ENCODE peak calls at places on chromosomes 12 and 14, in ten cellular contexts. One of them, this sample, is unnamed.

GRCh38 chr12:47377414-47378221 is 297.9 kb upstream of the AMIGO2 start:
- DNase-seq in pancreas: peak; percentile 83
- DNase-seq in substantia nigra: no peak
- DNase-seq in CD4-positive, CD25-positive, alpha-beta regulatory T cell: no peak
- DNase-seq in esophagus muscularis mucosa: no peak
- DNase-seq in heart left ventricle: peak; percentile 87
- DNase-seq in suprapubic skin: peak; percentile 94
- DNase-seq in ovary: peak; percentile 99
- DNase-seq in CD8-positive, alpha-beta memory T cell: no peak
- DNase-seq in neuronal stem cell: no peak
- DNase-seq in this sample: no peak

GRCh38 chr14:88599761-88600439 is 37.1 kb downstream of the ZC3H14 start:
- DNase-seq in ovary: no peak
- DNase-seq in CD8-positive, alpha-beta memory T cell: no peak
- DNase-seq in suprapubic skin: no peak
- DNase-seq in substantia nigra: no peak
- DNase-seq in neuronal stem cell: no peak
- DNase-seq in pancreas: no peak
- DNase-seq in heart left ventricle: no peak
- DNase-seq in CD4-positive, CD25-positive, alpha-beta regulatory T cell: no peak
- DNase-seq in esophagus muscularis mucosa: no peak
- DNase-seq in this sample: no peak

GRCh38 chr12:93183940-93184663 is 193.6 kb upstream of the NUDT4 start:
- DNase-seq in pancreas: no peak
- DNase-seq in CD8-positive, alpha-beta memory T cell: no peak
- DNase-seq in substantia nigra: no peak
- DNase-seq in heart left ventricle: peak; percentile 50
- DNase-seq in CD4-positive, CD25-positive, alpha-beta regulatory T cell: no peak
- DNase-seq in esophagus muscularis mucosa: peak; percentile 93
- DNase-seq in ovary: peak; percentile 69
- DNase-seq in suprapubic skin: no peak
- DNase-seq in neuronal stem cell: no peak
- DNase-seq in this sample: no peak

GRCh38 chr12:1917172-1918070 is 1.0 kb downstream of the CACNA2D4 start:
- DNase-seq in suprapubic skin: peak; percentile 57
- DNase-seq in heart left ventricle: no peak
- DNase-seq in CD8-positive, alpha-beta memory T cell: no peak
- DNase-seq in ovary: no peak
- DNase-seq in pancreas: no peak
- DNase-seq in neuronal stem cell: no peak
- DNase-seq in esophagus muscularis mucosa: peak; percentile 91
- DNase-seq in CD4-positive, CD25-positive, alpha-beta regulatory T cell: no peak
- DNase-seq in substantia nigra: no peak
- DNase-seq in this sample: no peak

GRCh38 chr12:22467190-22467589 is 77.2 kb downstream of the C2CD5 start:
- DNase-seq in CD4-positive, CD25-positive, alpha-beta regulatory T cell: no peak
- DNase-seq in pancreas: no peak
- DNase-seq in heart left ventricle: no peak
- DNase-seq in esophagus muscularis mucosa: no peak
- DNase-seq in substantia nigra: no peak
- DNase-seq in ovary: no peak
- DNase-seq in neuronal stem cell: no peak
- DNase-seq in suprapubic skin: no peak
- DNase-seq in CD8-positive, alpha-beta memory T cell: no peak
- DNase-seq in this sample: no peak

GRCh38 chr12:14403711-14404164 is 38.3 kb downstream of the ATF7IP start:
- DNase-seq in heart left ventricle: peak; percentile 53
- DNase-seq in ovary: no peak
- DNase-seq in neuronal stem cell: no peak
- DNase-seq in CD4-positive, CD25-positive, alpha-beta regulatory T cell: peak; percentile 20
- DNase-seq in CD8-positive, alpha-beta memory T cell: no peak
- DNase-seq in substantia nigra: no peak
- DNase-seq in pancreas: peak; percentile 42
- DNase-seq in esophagus muscularis mucosa: no peak
- DNase-seq in suprapubic skin: no peak
- DNase-seq in this sample: no peak

GRCh38 chr12:26787125-26787495 is 45.9 kb downstream of the ITPR2 start:
- DNase-seq in ovary: peak; percentile 18
- DNase-seq in suprapubic skin: no peak
- DNase-seq in substantia nigra: no peak
- DNase-seq in heart left ventricle: no peak
- DNase-seq in CD8-positive, alpha-beta memory T cell: no peak
- DNase-seq in esophagus muscularis mucosa: no peak
- DNase-seq in pancreas: no peak
- DNase-seq in neuronal stem cell: no peak
- DNase-seq in CD4-positive, CD25-positive, alpha-beta regulatory T cell: no peak
- DNase-seq in this sample: peak; percentile 9

GRCh38 chr14:64705406-64706118 is 1.3 kb downstream of the PLEKHG3 start:
- DNase-seq in pancreas: no peak
- DNase-seq in CD4-positive, CD25-positive, alpha-beta regulatory T cell: no peak
- DNase-seq in heart left ventricle: no peak
- DNase-seq in CD8-positive, alpha-beta memory T cell: peak; percentile 22
- DNase-seq in suprapubic skin: peak; percentile 77
- DNase-seq in ovary: no peak
- DNase-seq in neuronal stem cell: no peak
- DNase-seq in substantia nigra: no peak
- DNase-seq in esophagus muscularis mucosa: no peak
- DNase-seq in this sample: peak; percentile 49

GRCh38 chr12:121626853-121627623 is 708 bp downstream of the ORAI1 start:
- DNase-seq in CD8-positive, alpha-beta memory T cell: peak; percentile 82
- DNase-seq in pancreas: peak; percentile 54
- DNase-seq in substantia nigra: peak; percentile 50
- DNase-seq in heart left ventricle: peak; percentile 49
- DNase-seq in suprapubic skin: peak; percentile 88
- DNase-seq in neuronal stem cell: peak; percentile 48
- DNase-seq in CD4-positive, CD25-positive, alpha-beta regulatory T cell: peak; percentile 82
- DNase-seq in ovary: peak; percentile 67
- DNase-seq in esophagus muscularis mucosa: peak; percentile 93
- DNase-seq in this sample: peak; percentile 84

DNA sequence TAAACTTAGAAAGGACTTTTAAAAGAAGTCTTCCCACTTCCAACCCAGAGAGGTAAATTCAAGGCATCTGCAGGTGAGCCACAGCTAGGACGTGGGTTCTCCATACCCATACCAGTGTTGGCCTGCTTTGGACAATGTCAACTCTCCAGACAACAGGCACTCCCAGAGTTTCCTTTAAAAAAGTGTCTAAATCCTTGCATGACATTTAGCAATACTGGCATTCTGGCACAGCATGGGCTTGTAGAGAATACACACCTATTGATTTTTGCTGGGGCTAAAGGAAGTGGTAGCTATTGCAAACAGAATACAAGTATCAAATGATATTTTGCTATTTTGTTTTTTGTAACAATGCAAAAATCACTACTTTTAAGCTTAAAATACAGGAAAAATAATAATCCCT is 25.8 kb upstream of the DICER1 start:
- DNase-seq in CD4-positive, CD25-positive, alpha-beta regulatory T cell: no peak
- DNase-seq in esophagus muscularis mucosa: no peak
- DNase-seq in ovary: no peak
- DNase-seq in CD8-positive, alpha-beta memory T cell: no peak
- DNase-seq in substantia nigra: no peak
- DNase-seq in suprapubic skin: no peak
- DNase-seq in pancreas: no peak
- DNase-seq in heart left ventricle: no peak
- DNase-seq in neuronal stem cell: no peak
- DNase-seq in this sample: no peak
- H3K27ac ChIP-seq in CD4-positive, CD25-positive, alpha-beta regulatory T cell: no peak overlapping the region
- H3K27ac ChIP-seq in esophagus muscularis mucosa: peak overlapping the region; percentile 36
- H3K27ac ChIP-seq in ovary: no peak overlapping the region
- H3K27ac ChIP-seq in CD8-positive, alpha-beta memory T cell: no peak overlapping the region
- H3K27ac ChIP-seq in substantia nigra: no peak overlapping the region
- H3K27ac ChIP-seq in suprapubic skin: no peak overlapping the region
- H3K27ac ChIP-seq in pancreas: peak overlapping the region; percentile 72
- H3K27ac ChIP-seq in heart left ventricle: peak overlapping the region; percentile 85
- H3K27ac ChIP-seq in neuronal stem cell: no peak overlapping the region
- H3K27ac ChIP-seq in this sample: no peak overlapping the region

GRCh38 chr14:80956105-80956504 is 684 bp downstream of the TSHR start:
- DNase-seq in esophagus muscularis mucosa: no peak
- DNase-seq in ovary: no peak
- DNase-seq in heart left ventricle: no peak
- DNase-seq in CD8-positive, alpha-beta memory T cell: no peak
- DNase-seq in neuronal stem cell: no peak
- DNase-seq in suprapubic skin: no peak
- DNase-seq in pancreas: no peak
- DNase-seq in substantia nigra: no peak
- DNase-seq in CD4-positive, CD25-positive, alpha-beta regulatory T cell: no peak
- DNase-seq in this sample: no peak

GRCh38 chr14:80951491-80951890 is 3.9 kb upstream of the TSHR start:
- DNase-seq in esophagus muscularis mucosa: no peak
- DNase-seq in neuronal stem cell: no peak
- DNase-seq in substantia nigra: no peak
- DNase-seq in CD8-positive, alpha-beta memory T cell: no peak
- DNase-seq in heart left ventricle: no peak
- DNase-seq in CD4-positive, CD25-positive, alpha-beta regulatory T cell: no peak
- DNase-seq in pancreas: no peak
- DNase-seq in ovary: no peak
- DNase-seq in suprapubic skin: no peak
- DNase-seq in this sample: no peak

GRCh38 chr14:80955434-80955939 is at the start of gene TSHR:
- DNase-seq in ovary: peak; percentile 12
- DNase-seq in esophagus muscularis mucosa: no peak
- DNase-seq in substantia nigra: peak; percentile 8
- DNase-seq in heart left ventricle: no peak
- DNase-seq in CD4-positive, CD25-positive, alpha-beta regulatory T cell: no peak
- DNase-seq in neuronal stem cell: peak; percentile 5
- DNase-seq in suprapubic skin: peak; percentile 78
- DNase-seq in pancreas: no peak
- DNase-seq in CD8-positive, alpha-beta memory T cell: no peak
- DNase-seq in this sample: peak; percentile 23

GRCh38 chr14:80956922-80957321 is 1.5 kb downstream of the TSHR start:
- DNase-seq in pancreas: no peak
- DNase-seq in esophagus muscularis mucosa: no peak
- DNase-seq in heart left ventricle: no peak
- DNase-seq in suprapubic skin: no peak
- DNase-seq in CD4-positive, CD25-positive, alpha-beta regulatory T cell: no peak
- DNase-seq in ovary: no peak
- DNase-seq in neuronal stem cell: no peak
- DNase-seq in CD8-positive, alpha-beta memory T cell: no peak
- DNase-seq in substantia nigra: no peak
- DNase-seq in this sample: no peak

DNA sequence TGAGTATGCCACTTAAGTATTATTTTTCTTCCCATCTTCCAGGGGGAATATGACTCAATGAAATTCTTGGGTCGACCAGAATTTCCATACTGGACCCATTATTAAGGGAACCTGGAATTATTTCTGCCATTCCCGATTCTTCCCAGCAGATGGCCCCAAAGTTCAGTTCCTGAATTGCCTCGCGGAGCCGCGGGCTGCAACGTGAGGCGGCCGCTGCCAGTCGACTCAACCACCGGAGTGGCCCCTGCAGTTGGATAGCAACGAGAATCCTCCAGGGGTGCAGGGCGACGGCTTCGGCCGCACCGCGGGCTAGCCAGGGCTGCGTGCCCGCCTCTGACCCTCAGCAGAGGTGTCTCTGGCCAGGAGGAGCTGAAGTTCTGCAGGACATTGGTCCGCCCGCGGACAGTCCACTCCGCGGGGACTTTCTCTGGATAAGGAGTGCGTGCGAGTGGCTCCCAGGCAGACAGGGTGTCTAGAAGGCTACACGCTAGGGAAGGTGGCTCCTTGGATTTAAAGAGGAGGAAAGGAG is 586 bp upstream of the TSHR start:
- DNase-seq in heart left ventricle: peak; percentile 70
- DNase-seq in CD4-positive, CD25-positive, alpha-beta regulatory T cell: peak; percentile 64
- DNase-seq in pancreas: peak; percentile 62
- DNase-seq in CD8-positive, alpha-beta memory T cell: peak; percentile 64
- DNase-seq in substantia nigra: peak; percentile 38
- DNase-seq in suprapubic skin: peak; percentile 86
- DNase-seq in ovary: peak; percentile 73
- DNase-seq in neuronal stem cell: peak; percentile 72
- DNase-seq in esophagus muscularis mucosa: no peak
- DNase-seq in this sample: peak; percentile 91
- H3K27ac ChIP-seq in heart left ventricle: no peak overlapping the region
- H3K27ac ChIP-seq in CD4-positive, CD25-positive, alpha-beta regulatory T cell: no peak overlapping the region
- H3K27ac ChIP-seq in pancreas: no peak overlapping the region
- H3K27ac ChIP-seq in CD8-positive, alpha-beta memory T cell: no peak overlapping the region
- H3K27ac ChIP-seq in substantia nigra: no peak overlapping the region
- H3K27ac ChIP-seq in suprapubic skin: no peak overlapping the region
- H3K27ac ChIP-seq in ovary: no peak overlapping the region
- H3K27ac ChIP-seq in neuronal stem cell: no peak overlapping the region
- H3K27ac ChIP-seq in esophagus muscularis mucosa: no peak overlapping the region
- H3K27ac ChIP-seq in this sample: no peak overlapping the region

DNA sequence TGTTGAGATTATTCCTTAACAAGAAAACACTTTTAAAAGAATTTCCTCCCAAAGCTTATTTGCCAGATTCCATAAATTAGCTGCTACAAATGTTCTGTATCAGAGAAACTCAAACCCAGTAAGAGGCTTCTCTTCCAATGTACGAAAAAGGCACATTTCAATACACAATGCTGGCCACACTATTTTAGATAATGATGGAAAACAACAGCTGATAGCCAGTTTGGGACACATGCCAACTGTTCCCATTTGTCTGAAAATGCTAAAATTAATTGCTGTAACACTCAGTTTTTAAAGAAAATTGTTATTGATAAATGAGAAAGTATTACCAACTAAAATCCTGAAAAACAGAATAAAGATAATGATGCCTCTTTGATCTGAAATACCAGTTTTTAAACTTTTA is 4.4 kb downstream of the CFL2 start:
- DNase-seq in heart left ventricle: no peak
- DNase-seq in CD8-positive, alpha-beta memory T cell: no peak
- DNase-seq in ovary: no peak
- DNase-seq in CD4-positive, CD25-positive, alpha-beta regulatory T cell: no peak
- DNase-seq in suprapubic skin: no peak
- DNase-seq in neuronal stem cell: no peak
- DNase-seq in substantia nigra: no peak
- DNase-seq in pancreas: no peak
- DNase-seq in esophagus muscularis mucosa: no peak
- DNase-seq in this sample: no peak
- H3K27ac ChIP-seq in heart left ventricle: peak overlapping the region; percentile 96
- H3K27ac ChIP-seq in CD8-positive, alpha-beta memory T cell: no peak overlapping the region
- H3K27ac ChIP-seq in ovary: no peak overlapping the region
- H3K27ac ChIP-seq in CD4-positive, CD25-positive, alpha-beta regulatory T cell: no peak overlapping the region
- H3K27ac ChIP-seq in suprapubic skin: no peak overlapping the region
- H3K27ac ChIP-seq in neuronal stem cell: no peak overlapping the region
- H3K27ac ChIP-seq in substantia nigra: peak overlapping the region; percentile 65
- H3K27ac ChIP-seq in pancreas: peak overlapping the region; percentile 39
- H3K27ac ChIP-seq in esophagus muscularis mucosa: peak overlapping the region; percentile 99
- H3K27ac ChIP-seq in this sample: no peak overlapping the region

DNA sequence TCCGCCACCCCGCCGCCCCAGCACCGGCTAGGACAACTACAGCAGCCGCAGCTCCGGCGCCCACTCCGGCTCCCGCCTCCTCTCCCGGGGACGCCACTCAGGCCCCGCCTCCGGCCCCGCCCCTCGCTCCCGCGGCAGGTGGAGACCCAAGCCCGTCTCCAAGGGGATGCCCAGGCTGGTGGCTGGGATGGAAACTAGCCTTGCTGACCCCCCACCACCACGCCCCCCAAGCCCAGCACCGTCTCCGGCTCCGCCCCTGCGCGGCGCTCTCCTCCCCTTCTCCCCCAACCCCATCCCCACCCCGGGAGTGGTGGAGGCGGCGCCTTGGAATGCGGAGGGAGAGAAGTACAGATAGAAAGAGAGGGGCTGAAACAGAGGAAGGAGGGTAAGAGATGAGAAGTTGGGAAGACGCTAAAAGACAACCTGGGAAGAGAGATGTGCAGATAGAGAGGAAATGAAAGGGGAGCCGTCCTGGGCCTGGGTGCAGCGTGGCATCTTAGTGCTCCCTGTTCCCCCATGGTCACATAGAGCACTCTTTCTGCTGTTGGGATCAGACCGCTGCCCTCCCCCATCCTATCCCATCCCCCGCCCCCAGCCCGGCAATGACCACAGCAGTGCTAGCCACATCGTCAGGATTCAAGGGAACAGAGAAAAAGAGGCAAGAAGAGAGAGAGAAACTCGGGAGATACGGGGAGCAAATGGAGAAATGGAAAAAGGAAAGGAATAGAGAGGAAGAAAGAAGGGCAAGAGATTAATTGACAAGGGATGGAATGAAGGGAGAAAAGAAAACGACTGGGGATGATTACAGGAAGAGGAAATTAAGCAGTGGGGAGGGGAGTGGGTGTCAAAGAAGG is at the start of gene ITGA7:
- DNase-seq in substantia nigra: peak; percentile 16
- DNase-seq in ovary: peak; percentile 82
- DNase-seq in suprapubic skin: no peak
- DNase-seq in pancreas: no peak
- DNase-seq in CD4-positive, CD25-positive, alpha-beta regulatory T cell: peak; percentile 65
- DNase-seq in neuronal stem cell: peak; percentile 92
- DNase-seq in CD8-positive, alpha-beta memory T cell: peak; percentile 70
- DNase-seq in heart left ventricle: peak; percentile 86
- DNase-seq in esophagus muscularis mucosa: no peak
- DNase-seq in this sample: peak; percentile 97
- H3K27ac ChIP-seq in substantia nigra: peak within 1 kb of the TSS; percentile 45
- H3K27ac ChIP-seq in ovary: no peak within 1 kb of the TSS
- H3K27ac ChIP-seq in suprapubic skin: peak within 1 kb of the TSS; percentile 50
- H3K27ac ChIP-seq in pancreas: no peak within 1 kb of the TSS
- H3K27ac ChIP-seq in CD4-positive, CD25-positive, alpha-beta regulatory T cell: no peak within 1 kb of the TSS
- H3K27ac ChIP-seq in neuronal stem cell: peak within 1 kb of the TSS; percentile 79
- H3K27ac ChIP-seq in CD8-positive, alpha-beta memory T cell: no peak within 1 kb of the TSS
- H3K27ac ChIP-seq in heart left ventricle: peak within 1 kb of the TSS; percentile 98
- H3K27ac ChIP-seq in esophagus muscularis mucosa: peak within 1 kb of the TSS; percentile 94
- H3K27ac ChIP-seq in this sample: no peak within 1 kb of the TSS

This sample was measured in neural progenitor cell.